ENCODE peak calls at places on chromosomes 16 and 17, in six cellular contexts. Y, A, M, E, C and S are unnamed samples.

GRCh38 chr17:44636562-44636961 is 19.7 kb upstream of the MEIOC start:
- DNase-seq in Y (no peak), A (no peak), M (peak; percentile 50), E (no peak), C (no peak), S (no peak)

GRCh38 chr16:49620158-49620867 is 235.6 kb downstream of the ZNF423 start:
- DNase-seq in Y (peak; percentile 74), A (no peak), M (no peak), E (peak; percentile 80), C (peak; percentile 50), S (no peak)

GRCh38 chr16:86143666-86144065 is 244.7 kb downstream of the IRF8 start:
- DNase-seq in Y (no peak), A (no peak), M (no peak), E (no peak), C (no peak), S (no peak)

GRCh38 chr16:84819644-84820304 is at the start of gene CRISPLD2:
- DNase-seq in Y (peak; percentile 91), A (no peak), M (peak; percentile 87), E (peak; percentile 97), C (peak; percentile 98), S (peak; percentile 90)

GRCh38 chr16:56734429-56734828 is 4.5 kb downstream of the NUP93 start:
- DNase-seq in Y (no peak), A (no peak), M (peak; percentile 21), E (no peak), C (no peak), S (no peak)

GRCh38 chr16:84699712-84700517 is at the start of gene USP10:
- DNase-seq in Y (peak; percentile 71), A (no peak), M (peak; percentile 76), E (peak; percentile 84), C (peak; percentile 96), S (peak; percentile 98)

GRCh38 chr16:11610580-11610979 is 23.9 kb upstream of the LITAF start:
- DNase-seq in Y (no peak), A (no peak), M (peak; percentile 36), E (no peak), C (no peak), S (no peak)

GRCh38 chr16:59688006-59688405 is 953.9 kb upstream of the GOT2 start:
- DNase-seq in Y (no peak), A (no peak), M (no peak), E (no peak), C (peak; percentile 57), S (no peak)

GRCh38 chr17:9189870-9190269 is 168.6 kb downstream of the NTN1 start:
- DNase-seq in Y (no peak), A (no peak), M (no peak), E (no peak), C (no peak), S (no peak)

GRCh38 chr16:67847064-67847861 is at the start of gene CENPT:
- DNase-seq in Y (peak; percentile 54), A (no peak), M (peak; percentile 90), E (no peak), C (peak; percentile 75), S (peak; percentile 86)

DNA sequence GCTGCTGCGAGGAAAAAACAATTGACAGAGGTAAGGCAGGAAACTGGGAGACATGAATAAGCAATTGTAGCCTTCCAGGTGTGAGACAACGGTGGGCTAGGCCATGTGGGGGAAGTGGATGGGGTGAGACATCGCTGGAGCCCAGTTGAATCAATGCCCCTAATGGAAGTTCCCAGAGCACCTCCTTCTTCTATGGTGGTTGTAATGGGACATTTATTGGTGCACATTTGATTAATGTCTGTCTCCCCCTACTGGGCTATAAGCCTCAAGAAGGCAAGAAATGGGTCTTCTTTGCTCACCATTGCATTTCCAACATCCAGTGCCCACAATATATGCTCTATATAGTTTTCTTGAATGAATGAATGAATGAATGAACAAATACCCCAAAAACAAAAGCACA is 22.7 kb upstream of the CD300E start:
- DNase-seq in Y (no peak), A (peak; percentile 12), M (no peak), E (no peak), C (peak; percentile 70), S (peak; percentile 66)
- TF ChIP-seq CTCF in Y (no peak), A (peak; percentile 66), M (peak; percentile 44), E (no peak), C (peak; percentile 69), S (peak; percentile 61)

GRCh38 chr16:72963508-72963907 is 84.4 kb downstream of the ZFHX3 start:
- DNase-seq in Y (no peak), A (no peak), M (no peak), E (no peak), C (no peak), S (no peak)

GRCh38 chr16:72961115-72961832 is 86.7 kb downstream of the ZFHX3 start:
- DNase-seq in Y (no peak), A (no peak), M (no peak), E (no peak), C (no peak), S (no peak)

GRCh38 chr16:72961863-72962262 is 86.1 kb downstream of the ZFHX3 start:
- DNase-seq in Y (no peak), A (no peak), M (no peak), E (no peak), C (peak; percentile 55), S (no peak)

GRCh38 chr16:72962347-72962746 is 85.6 kb downstream of the ZFHX3 start:
- DNase-seq in Y (no peak), A (no peak), M (no peak), E (no peak), C (no peak), S (no peak)

DNA sequence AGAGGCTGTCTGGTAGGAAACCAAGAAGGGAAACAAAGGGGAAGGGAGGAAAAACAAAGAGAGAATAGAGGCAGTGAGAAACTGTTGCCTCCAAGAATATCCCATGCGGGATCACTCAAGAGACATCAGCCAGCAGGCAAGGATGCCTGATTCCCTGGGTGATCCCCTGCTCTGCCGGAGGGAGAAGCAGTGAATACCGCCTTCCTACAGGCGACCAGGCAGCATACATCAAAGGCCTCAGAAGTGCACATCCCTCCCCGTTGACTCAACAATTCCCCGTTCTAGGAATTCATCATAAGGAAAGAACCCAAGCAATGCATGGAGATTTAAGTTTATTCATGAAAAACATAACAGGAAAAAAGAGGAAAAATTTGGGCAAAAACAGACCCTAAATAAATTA is 84.0 kb downstream of the ZFHX3 start:
- DNase-seq in Y (no peak), A (no peak), M (no peak), E (no peak), C (no peak), S (no peak)
- TF ChIP-seq CTCF in Y (no peak), A (no peak), M (no peak), E (no peak), C (no peak), S (no peak)

GRCh38 chr16:81996664-81997529 is 14.4 kb downstream of the SDR42E1 start:
- DNase-seq in Y (no peak), A (no peak), M (peak; percentile 50), E (no peak), C (peak; percentile 69), S (no peak)
- TF ChIP-seq CTCF in Y (no peak), A (peak; percentile 31), M (peak; percentile 20), E (peak; percentile 23), C (peak; percentile 71), S (no peak)

DNA sequence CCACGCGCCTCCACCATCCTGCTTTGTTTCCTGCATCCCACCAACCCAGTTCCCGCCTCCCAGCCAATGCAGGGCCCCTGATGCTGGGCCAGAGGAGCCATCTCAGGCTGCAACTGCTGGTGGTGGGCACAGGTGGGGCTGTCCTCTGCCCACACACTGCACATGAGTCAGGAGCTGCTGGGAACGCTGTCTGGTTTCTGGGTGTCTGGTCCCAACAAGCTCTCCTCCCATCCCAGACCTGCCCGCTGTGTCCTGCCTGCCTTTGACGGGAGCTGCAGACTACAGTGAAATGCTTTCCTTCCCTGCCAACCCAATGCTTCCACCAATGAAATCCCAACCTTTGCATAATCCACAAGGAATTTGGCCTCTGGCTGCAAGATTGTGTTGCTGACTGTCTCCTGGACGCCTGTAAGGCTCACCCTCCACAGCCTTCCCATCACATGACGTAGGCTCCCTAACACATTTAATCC is 98.9 kb downstream of the N4BP1 start:
- DNase-seq in Y (no peak), A (no peak), M (peak; percentile 100), E (peak; percentile 78), C (no peak), S (no peak)
- TF ChIP-seq CTCF in Y (no peak), A (no peak), M (peak; percentile 40), E (no peak), C (no peak), S (no peak)

DNA sequence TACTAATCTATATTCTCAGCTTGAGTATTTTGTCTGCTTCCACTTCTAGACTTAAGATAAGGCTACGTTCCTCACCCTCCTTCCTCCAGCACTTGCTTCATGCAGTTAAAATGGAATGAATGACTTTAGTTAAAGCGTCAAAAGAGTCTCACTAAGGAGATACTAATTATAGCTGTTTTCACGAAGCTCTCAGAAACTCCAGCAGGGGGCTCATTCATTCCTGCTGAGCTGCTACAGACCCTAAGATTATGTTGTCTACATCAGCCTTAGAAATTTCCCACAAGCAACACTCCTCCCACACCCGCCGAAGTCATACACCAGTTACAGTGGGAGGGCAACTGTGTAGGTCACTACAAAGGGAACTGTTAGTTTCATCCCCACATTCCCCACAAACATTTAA is 57.0 kb upstream of the KIFC3 start:
- DNase-seq in Y (no peak), A (no peak), M (peak; percentile 24), E (no peak), C (peak; percentile 89), S (no peak)
- TF ChIP-seq CTCF in Y (peak; percentile 34), A (peak; percentile 48), M (peak; percentile 14), E (no peak), C (peak; percentile 76), S (peak; percentile 15)

DNA sequence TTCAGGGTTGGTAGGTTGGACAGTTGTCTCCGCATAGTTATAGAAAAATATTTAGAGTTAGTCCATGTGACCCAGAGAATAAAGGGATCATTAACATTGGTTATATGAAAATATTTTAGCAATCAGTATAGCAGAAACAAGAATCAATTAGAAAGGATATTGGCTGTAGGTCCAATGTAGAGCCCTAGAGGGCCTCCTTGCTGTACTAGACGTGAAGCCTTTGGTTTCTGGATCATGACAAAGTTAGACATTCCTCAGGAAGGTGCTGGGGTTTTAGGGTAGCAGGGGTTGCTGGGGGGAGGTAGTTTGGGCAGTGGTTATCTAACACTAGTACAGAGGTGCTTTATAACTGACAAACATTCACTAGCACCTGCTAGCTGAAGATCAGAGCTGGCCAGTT is 31.6 kb upstream of the ANKFN1 start:
- DNase-seq in Y (no peak), A (no peak), M (no peak), E (no peak), C (no peak), S (no peak)
- TF ChIP-seq CTCF in Y (no peak), A (no peak), M (no peak), E (no peak), C (peak; percentile 74), S (no peak)

GRCh38 chr16:57999366-57999970 is 1.0 kb downstream of the ZNF319 start:
- DNase-seq in Y (no peak), A (no peak), M (peak; percentile 55), E (no peak), C (peak; percentile 67), S (peak; percentile 55)
- TF ChIP-seq CTCF in Y (no peak), A (no peak), M (peak; percentile 9), E (no peak), C (peak; percentile 23), S (no peak)